ENCODE peak calls at places on chromosomes 11 and 22, in eight cellular contexts. One of them, this sample, is unnamed.

GRCh38 chr22:32127904-32128303 is 31.2 kb downstream of the C22orf42 start:
- DNase-seq in neuronal stem cell: no peak
- DNase-seq in stimulated activated CD8-positive, alpha-beta memory T cell treated with anti-CD3 and anti-CD28 coated beads, Interleukin-12 subunit alpha, Interleukin-12 subunit beta, amount 100 ng/mL, for 4 hours: no peak
- DNase-seq in NCI-H510A: no peak
- DNase-seq in activated CD4-positive, alpha-beta T cell treated with anti-CD3 and anti-CD28 coated beads for 1 hour: no peak
- DNase-seq in colonic mucosa: no peak
- DNase-seq in stimulated activated CD4-positive, alpha-beta T cell treated with anti-CD3 and anti-CD28 coated beads, TNF-alpha, amount 100 ng/mL, for 48 hours: no peak
- DNase-seq in activated naive CD4-positive, alpha-beta T cell treated with Interleukin-2 at 50 U/mL for 16 hours: no peak
- DNase-seq in this sample: no peak

GRCh38 chr11:8338138-8338537 is 74.5 kb upstream of the LMO1 start:
- DNase-seq in neuronal stem cell: no peak
- DNase-seq in stimulated activated CD8-positive, alpha-beta memory T cell treated with anti-CD3 and anti-CD28 coated beads, Interleukin-12 subunit alpha, Interleukin-12 subunit beta, amount 100 ng/mL, for 4 hours: no peak
- DNase-seq in NCI-H510A: peak; percentile 20
- DNase-seq in activated CD4-positive, alpha-beta T cell treated with anti-CD3 and anti-CD28 coated beads for 1 hour: no peak
- DNase-seq in colonic mucosa: peak; percentile 48
- DNase-seq in stimulated activated CD4-positive, alpha-beta T cell treated with anti-CD3 and anti-CD28 coated beads, TNF-alpha, amount 100 ng/mL, for 48 hours: peak; percentile 27
- DNase-seq in activated naive CD4-positive, alpha-beta T cell treated with Interleukin-2 at 50 U/mL for 16 hours: no peak
- DNase-seq in this sample: no peak

GRCh38 chr22:29206372-29207230 is 905 bp downstream of the EMID1 start:
- DNase-seq in neuronal stem cell: peak; percentile 63
- DNase-seq in stimulated activated CD8-positive, alpha-beta memory T cell treated with anti-CD3 and anti-CD28 coated beads, Interleukin-12 subunit alpha, Interleukin-12 subunit beta, amount 100 ng/mL, for 4 hours: no peak
- DNase-seq in NCI-H510A: no peak
- DNase-seq in activated CD4-positive, alpha-beta T cell treated with anti-CD3 and anti-CD28 coated beads for 1 hour: no peak
- DNase-seq in colonic mucosa: no peak
- DNase-seq in stimulated activated CD4-positive, alpha-beta T cell treated with anti-CD3 and anti-CD28 coated beads, TNF-alpha, amount 100 ng/mL, for 48 hours: no peak
- DNase-seq in activated naive CD4-positive, alpha-beta T cell treated with Interleukin-2 at 50 U/mL for 16 hours: no peak
- DNase-seq in this sample: no peak

GRCh38 chr11:326842-327580 is 6.4 kb upstream of the IFITM3 start:
- DNase-seq in neuronal stem cell: no peak
- DNase-seq in stimulated activated CD8-positive, alpha-beta memory T cell treated with anti-CD3 and anti-CD28 coated beads, Interleukin-12 subunit alpha, Interleukin-12 subunit beta, amount 100 ng/mL, for 4 hours: no peak
- DNase-seq in NCI-H510A: no peak
- DNase-seq in activated CD4-positive, alpha-beta T cell treated with anti-CD3 and anti-CD28 coated beads for 1 hour: no peak
- DNase-seq in colonic mucosa: peak; percentile 73
- DNase-seq in stimulated activated CD4-positive, alpha-beta T cell treated with anti-CD3 and anti-CD28 coated beads, TNF-alpha, amount 100 ng/mL, for 48 hours: peak; percentile 36
- DNase-seq in activated naive CD4-positive, alpha-beta T cell treated with Interleukin-2 at 50 U/mL for 16 hours: peak; percentile 47
- DNase-seq in this sample: no peak

GRCh38 chr11:6258571-6258998 is 1.1 kb upstream of the CCKBR start:
- DNase-seq in neuronal stem cell: peak; percentile 29
- DNase-seq in stimulated activated CD8-positive, alpha-beta memory T cell treated with anti-CD3 and anti-CD28 coated beads, Interleukin-12 subunit alpha, Interleukin-12 subunit beta, amount 100 ng/mL, for 4 hours: no peak
- DNase-seq in NCI-H510A: no peak
- DNase-seq in activated CD4-positive, alpha-beta T cell treated with anti-CD3 and anti-CD28 coated beads for 1 hour: no peak
- DNase-seq in colonic mucosa: no peak
- DNase-seq in stimulated activated CD4-positive, alpha-beta T cell treated with anti-CD3 and anti-CD28 coated beads, TNF-alpha, amount 100 ng/mL, for 48 hours: no peak
- DNase-seq in activated naive CD4-positive, alpha-beta T cell treated with Interleukin-2 at 50 U/mL for 16 hours: no peak
- DNase-seq in this sample: no peak

GRCh38 chr22:24681236-24681635 is 78.2 kb downstream of the GGT1 start:
- DNase-seq in neuronal stem cell: no peak
- DNase-seq in stimulated activated CD8-positive, alpha-beta memory T cell treated with anti-CD3 and anti-CD28 coated beads, Interleukin-12 subunit alpha, Interleukin-12 subunit beta, amount 100 ng/mL, for 4 hours: no peak
- DNase-seq in NCI-H510A: no peak
- DNase-seq in activated CD4-positive, alpha-beta T cell treated with anti-CD3 and anti-CD28 coated beads for 1 hour: no peak
- DNase-seq in colonic mucosa: no peak
- DNase-seq in stimulated activated CD4-positive, alpha-beta T cell treated with anti-CD3 and anti-CD28 coated beads, TNF-alpha, amount 100 ng/mL, for 48 hours: no peak
- DNase-seq in activated naive CD4-positive, alpha-beta T cell treated with Interleukin-2 at 50 U/mL for 16 hours: no peak
- DNase-seq in this sample: no peak

GRCh38 chr11:26599421-26599820 is 27.4 kb upstream of the MUC15 start:
- DNase-seq in neuronal stem cell: no peak
- DNase-seq in stimulated activated CD8-positive, alpha-beta memory T cell treated with anti-CD3 and anti-CD28 coated beads, Interleukin-12 subunit alpha, Interleukin-12 subunit beta, amount 100 ng/mL, for 4 hours: no peak
- DNase-seq in NCI-H510A: no peak
- DNase-seq in activated CD4-positive, alpha-beta T cell treated with anti-CD3 and anti-CD28 coated beads for 1 hour: no peak
- DNase-seq in colonic mucosa: no peak
- DNase-seq in stimulated activated CD4-positive, alpha-beta T cell treated with anti-CD3 and anti-CD28 coated beads, TNF-alpha, amount 100 ng/mL, for 48 hours: no peak
- DNase-seq in activated naive CD4-positive, alpha-beta T cell treated with Interleukin-2 at 50 U/mL for 16 hours: no peak
- DNase-seq in this sample: no peak

GRCh38 chr11:1276061-1276790 is 33.2 kb downstream of the TOLLIP start:
- DNase-seq in neuronal stem cell: no peak
- DNase-seq in stimulated activated CD8-positive, alpha-beta memory T cell treated with anti-CD3 and anti-CD28 coated beads, Interleukin-12 subunit alpha, Interleukin-12 subunit beta, amount 100 ng/mL, for 4 hours: no peak
- DNase-seq in NCI-H510A: no peak
- DNase-seq in activated CD4-positive, alpha-beta T cell treated with anti-CD3 and anti-CD28 coated beads for 1 hour: no peak
- DNase-seq in colonic mucosa: no peak
- DNase-seq in stimulated activated CD4-positive, alpha-beta T cell treated with anti-CD3 and anti-CD28 coated beads, TNF-alpha, amount 100 ng/mL, for 48 hours: no peak
- DNase-seq in activated naive CD4-positive, alpha-beta T cell treated with Interleukin-2 at 50 U/mL for 16 hours: no peak
- DNase-seq in this sample: no peak

GRCh38 chr11:122814401-122814800 is 23.9 kb upstream of the CRTAM start:
- DNase-seq in neuronal stem cell: no peak
- DNase-seq in stimulated activated CD8-positive, alpha-beta memory T cell treated with anti-CD3 and anti-CD28 coated beads, Interleukin-12 subunit alpha, Interleukin-12 subunit beta, amount 100 ng/mL, for 4 hours: no peak
- DNase-seq in NCI-H510A: no peak
- DNase-seq in activated CD4-positive, alpha-beta T cell treated with anti-CD3 and anti-CD28 coated beads for 1 hour: no peak
- DNase-seq in colonic mucosa: no peak
- DNase-seq in stimulated activated CD4-positive, alpha-beta T cell treated with anti-CD3 and anti-CD28 coated beads, TNF-alpha, amount 100 ng/mL, for 48 hours: no peak
- DNase-seq in activated naive CD4-positive, alpha-beta T cell treated with Interleukin-2 at 50 U/mL for 16 hours: no peak
- DNase-seq in this sample: no peak

GRCh38 chr22:27718186-27719032 is 83.1 kb downstream of the MN1 start:
- DNase-seq in neuronal stem cell: no peak
- DNase-seq in stimulated activated CD8-positive, alpha-beta memory T cell treated with anti-CD3 and anti-CD28 coated beads, Interleukin-12 subunit alpha, Interleukin-12 subunit beta, amount 100 ng/mL, for 4 hours: no peak
- DNase-seq in NCI-H510A: no peak
- DNase-seq in activated CD4-positive, alpha-beta T cell treated with anti-CD3 and anti-CD28 coated beads for 1 hour: no peak
- DNase-seq in colonic mucosa: peak; percentile 56
- DNase-seq in stimulated activated CD4-positive, alpha-beta T cell treated with anti-CD3 and anti-CD28 coated beads, TNF-alpha, amount 100 ng/mL, for 48 hours: no peak
- DNase-seq in activated naive CD4-positive, alpha-beta T cell treated with Interleukin-2 at 50 U/mL for 16 hours: no peak
- DNase-seq in this sample: no peak

GRCh38 chr11:45110562-45110961 is 35.9 kb upstream of the PRDM11 start:
- DNase-seq in neuronal stem cell: peak; percentile 81
- DNase-seq in stimulated activated CD8-positive, alpha-beta memory T cell treated with anti-CD3 and anti-CD28 coated beads, Interleukin-12 subunit alpha, Interleukin-12 subunit beta, amount 100 ng/mL, for 4 hours: no peak
- DNase-seq in NCI-H510A: no peak
- DNase-seq in activated CD4-positive, alpha-beta T cell treated with anti-CD3 and anti-CD28 coated beads for 1 hour: no peak
- DNase-seq in colonic mucosa: peak; percentile 59
- DNase-seq in stimulated activated CD4-positive, alpha-beta T cell treated with anti-CD3 and anti-CD28 coated beads, TNF-alpha, amount 100 ng/mL, for 48 hours: no peak
- DNase-seq in activated naive CD4-positive, alpha-beta T cell treated with Interleukin-2 at 50 U/mL for 16 hours: no peak
- DNase-seq in this sample: no peak

GRCh38 chr11:18705651-18706281 is 7.2 kb downstream of the TMEM86A start:
- DNase-seq in neuronal stem cell: no peak
- DNase-seq in stimulated activated CD8-positive, alpha-beta memory T cell treated with anti-CD3 and anti-CD28 coated beads, Interleukin-12 subunit alpha, Interleukin-12 subunit beta, amount 100 ng/mL, for 4 hours: no peak
- DNase-seq in NCI-H510A: no peak
- DNase-seq in activated CD4-positive, alpha-beta T cell treated with anti-CD3 and anti-CD28 coated beads for 1 hour: no peak
- DNase-seq in colonic mucosa: peak; percentile 41
- DNase-seq in stimulated activated CD4-positive, alpha-beta T cell treated with anti-CD3 and anti-CD28 coated beads, TNF-alpha, amount 100 ng/mL, for 48 hours: no peak
- DNase-seq in activated naive CD4-positive, alpha-beta T cell treated with Interleukin-2 at 50 U/mL for 16 hours: peak; percentile 28
- DNase-seq in this sample: no peak

GRCh38 chr11:94423467-94423866 is 22.2 kb upstream of the GPR83 start:
- DNase-seq in neuronal stem cell: no peak
- DNase-seq in stimulated activated CD8-positive, alpha-beta memory T cell treated with anti-CD3 and anti-CD28 coated beads, Interleukin-12 subunit alpha, Interleukin-12 subunit beta, amount 100 ng/mL, for 4 hours: no peak
- DNase-seq in NCI-H510A: no peak
- DNase-seq in activated CD4-positive, alpha-beta T cell treated with anti-CD3 and anti-CD28 coated beads for 1 hour: no peak
- DNase-seq in colonic mucosa: no peak
- DNase-seq in stimulated activated CD4-positive, alpha-beta T cell treated with anti-CD3 and anti-CD28 coated beads, TNF-alpha, amount 100 ng/mL, for 48 hours: no peak
- DNase-seq in activated naive CD4-positive, alpha-beta T cell treated with Interleukin-2 at 50 U/mL for 16 hours: no peak
- DNase-seq in this sample: no peak

GRCh38 chr11:95688501-95689222 is 100.9 kb downstream of the FAM76B start:
- DNase-seq in neuronal stem cell: no peak
- DNase-seq in stimulated activated CD8-positive, alpha-beta memory T cell treated with anti-CD3 and anti-CD28 coated beads, Interleukin-12 subunit alpha, Interleukin-12 subunit beta, amount 100 ng/mL, for 4 hours: no peak
- DNase-seq in NCI-H510A: no peak
- DNase-seq in activated CD4-positive, alpha-beta T cell treated with anti-CD3 and anti-CD28 coated beads for 1 hour: no peak
- DNase-seq in colonic mucosa: no peak
- DNase-seq in stimulated activated CD4-positive, alpha-beta T cell treated with anti-CD3 and anti-CD28 coated beads, TNF-alpha, amount 100 ng/mL, for 48 hours: no peak
- DNase-seq in activated naive CD4-positive, alpha-beta T cell treated with Interleukin-2 at 50 U/mL for 16 hours: no peak
- DNase-seq in this sample: no peak

GRCh38 chr11:80899381-80899780 is 1458.6 kb upstream of the TENM4 start:
- DNase-seq in neuronal stem cell: no peak
- DNase-seq in stimulated activated CD8-positive, alpha-beta memory T cell treated with anti-CD3 and anti-CD28 coated beads, Interleukin-12 subunit alpha, Interleukin-12 subunit beta, amount 100 ng/mL, for 4 hours: no peak
- DNase-seq in NCI-H510A: no peak
- DNase-seq in activated CD4-positive, alpha-beta T cell treated with anti-CD3 and anti-CD28 coated beads for 1 hour: no peak
- DNase-seq in colonic mucosa: no peak
- DNase-seq in stimulated activated CD4-positive, alpha-beta T cell treated with anti-CD3 and anti-CD28 coated beads, TNF-alpha, amount 100 ng/mL, for 48 hours: no peak
- DNase-seq in activated naive CD4-positive, alpha-beta T cell treated with Interleukin-2 at 50 U/mL for 16 hours: no peak
- DNase-seq in this sample: no peak

GRCh38 chr11:89498845-89499448 is 7.8 kb upstream of the NOX4 start:
- DNase-seq in neuronal stem cell: no peak
- DNase-seq in stimulated activated CD8-positive, alpha-beta memory T cell treated with anti-CD3 and anti-CD28 coated beads, Interleukin-12 subunit alpha, Interleukin-12 subunit beta, amount 100 ng/mL, for 4 hours: no peak
- DNase-seq in NCI-H510A: no peak
- DNase-seq in activated CD4-positive, alpha-beta T cell treated with anti-CD3 and anti-CD28 coated beads for 1 hour: no peak
- DNase-seq in colonic mucosa: no peak
- DNase-seq in stimulated activated CD4-positive, alpha-beta T cell treated with anti-CD3 and anti-CD28 coated beads, TNF-alpha, amount 100 ng/mL, for 48 hours: no peak
- DNase-seq in activated naive CD4-positive, alpha-beta T cell treated with Interleukin-2 at 50 U/mL for 16 hours: no peak
- DNase-seq in this sample: no peak

GRCh38 chr22:23137905-23138520 is 3.8 kb downstream of the RSPH14 start:
- DNase-seq in neuronal stem cell: no peak
- DNase-seq in stimulated activated CD8-positive, alpha-beta memory T cell treated with anti-CD3 and anti-CD28 coated beads, Interleukin-12 subunit alpha, Interleukin-12 subunit beta, amount 100 ng/mL, for 4 hours: peak; percentile 37
- DNase-seq in NCI-H510A: no peak
- DNase-seq in activated CD4-positive, alpha-beta T cell treated with anti-CD3 and anti-CD28 coated beads for 1 hour: no peak
- DNase-seq in colonic mucosa: no peak
- DNase-seq in stimulated activated CD4-positive, alpha-beta T cell treated with anti-CD3 and anti-CD28 coated beads, TNF-alpha, amount 100 ng/mL, for 48 hours: no peak
- DNase-seq in activated naive CD4-positive, alpha-beta T cell treated with Interleukin-2 at 50 U/mL for 16 hours: peak; percentile 20
- DNase-seq in this sample: no peak

GRCh38 chr11:117875397-117876048 is 935 bp downstream of the FXYD6 start:
- DNase-seq in neuronal stem cell: no peak
- DNase-seq in stimulated activated CD8-positive, alpha-beta memory T cell treated with anti-CD3 and anti-CD28 coated beads, Interleukin-12 subunit alpha, Interleukin-12 subunit beta, amount 100 ng/mL, for 4 hours: no peak
- DNase-seq in NCI-H510A: no peak
- DNase-seq in activated CD4-positive, alpha-beta T cell treated with anti-CD3 and anti-CD28 coated beads for 1 hour: no peak
- DNase-seq in colonic mucosa: no peak
- DNase-seq in stimulated activated CD4-positive, alpha-beta T cell treated with anti-CD3 and anti-CD28 coated beads, TNF-alpha, amount 100 ng/mL, for 48 hours: no peak
- DNase-seq in activated naive CD4-positive, alpha-beta T cell treated with Interleukin-2 at 50 U/mL for 16 hours: peak; percentile 16
- DNase-seq in this sample: no peak

GRCh38 chr11:13962198-13962561 is 343 bp upstream of the SPON1 start:
- DNase-seq in neuronal stem cell: no peak
- DNase-seq in stimulated activated CD8-positive, alpha-beta memory T cell treated with anti-CD3 and anti-CD28 coated beads, Interleukin-12 subunit alpha, Interleukin-12 subunit beta, amount 100 ng/mL, for 4 hours: no peak
- DNase-seq in NCI-H510A: no peak
- DNase-seq in activated CD4-positive, alpha-beta T cell treated with anti-CD3 and anti-CD28 coated beads for 1 hour: no peak
- DNase-seq in colonic mucosa: no peak
- DNase-seq in stimulated activated CD4-positive, alpha-beta T cell treated with anti-CD3 and anti-CD28 coated beads, TNF-alpha, amount 100 ng/mL, for 48 hours: no peak
- DNase-seq in activated naive CD4-positive, alpha-beta T cell treated with Interleukin-2 at 50 U/mL for 16 hours: no peak
- DNase-seq in this sample: no peak

GRCh38 chr11:112795142-112795815 is 165.9 kb upstream of the NCAM1 start:
- DNase-seq in neuronal stem cell: no peak
- DNase-seq in stimulated activated CD8-positive, alpha-beta memory T cell treated with anti-CD3 and anti-CD28 coated beads, Interleukin-12 subunit alpha, Interleukin-12 subunit beta, amount 100 ng/mL, for 4 hours: no peak
- DNase-seq in NCI-H510A: no peak
- DNase-seq in activated CD4-positive, alpha-beta T cell treated with anti-CD3 and anti-CD28 coated beads for 1 hour: no peak
- DNase-seq in colonic mucosa: peak; percentile 34
- DNase-seq in stimulated activated CD4-positive, alpha-beta T cell treated with anti-CD3 and anti-CD28 coated beads, TNF-alpha, amount 100 ng/mL, for 48 hours: no peak
- DNase-seq in activated naive CD4-positive, alpha-beta T cell treated with Interleukin-2 at 50 U/mL for 16 hours: peak; percentile 4
- DNase-seq in this sample: no peak

GRCh38 chr11:83349371-83349770 is 63.2 kb upstream of the CCDC90B start:
- DNase-seq in neuronal stem cell: no peak
- DNase-seq in stimulated activated CD8-positive, alpha-beta memory T cell treated with anti-CD3 and anti-CD28 coated beads, Interleukin-12 subunit alpha, Interleukin-12 subunit beta, amount 100 ng/mL, for 4 hours: no peak
- DNase-seq in NCI-H510A: no peak
- DNase-seq in activated CD4-positive, alpha-beta T cell treated with anti-CD3 and anti-CD28 coated beads for 1 hour: no peak
- DNase-seq in colonic mucosa: no peak
- DNase-seq in stimulated activated CD4-positive, alpha-beta T cell treated with anti-CD3 and anti-CD28 coated beads, TNF-alpha, amount 100 ng/mL, for 48 hours: no peak
- DNase-seq in activated naive CD4-positive, alpha-beta T cell treated with Interleukin-2 at 50 U/mL for 16 hours: no peak
- DNase-seq in this sample: no peak

GRCh38 chr11:120863359-120863758 is 160.5 kb upstream of the TBCEL start:
- DNase-seq in neuronal stem cell: no peak
- DNase-seq in stimulated activated CD8-positive, alpha-beta memory T cell treated with anti-CD3 and anti-CD28 coated beads, Interleukin-12 subunit alpha, Interleukin-12 subunit beta, amount 100 ng/mL, for 4 hours: no peak
- DNase-seq in NCI-H510A: no peak
- DNase-seq in activated CD4-positive, alpha-beta T cell treated with anti-CD3 and anti-CD28 coated beads for 1 hour: no peak
- DNase-seq in colonic mucosa: no peak
- DNase-seq in stimulated activated CD4-positive, alpha-beta T cell treated with anti-CD3 and anti-CD28 coated beads, TNF-alpha, amount 100 ng/mL, for 48 hours: no peak
- DNase-seq in activated naive CD4-positive, alpha-beta T cell treated with Interleukin-2 at 50 U/mL for 16 hours: no peak
- DNase-seq in this sample: no peak

GRCh38 chr11:133793271-133793848 is 52.0 kb downstream of the SPATA19 start:
- DNase-seq in neuronal stem cell: no peak
- DNase-seq in stimulated activated CD8-positive, alpha-beta memory T cell treated with anti-CD3 and anti-CD28 coated beads, Interleukin-12 subunit alpha, Interleukin-12 subunit beta, amount 100 ng/mL, for 4 hours: no peak
- DNase-seq in NCI-H510A: no peak
- DNase-seq in activated CD4-positive, alpha-beta T cell treated with anti-CD3 and anti-CD28 coated beads for 1 hour: no peak
- DNase-seq in colonic mucosa: no peak
- DNase-seq in stimulated activated CD4-positive, alpha-beta T cell treated with anti-CD3 and anti-CD28 coated beads, TNF-alpha, amount 100 ng/mL, for 48 hours: no peak
- DNase-seq in activated naive CD4-positive, alpha-beta T cell treated with Interleukin-2 at 50 U/mL for 16 hours: no peak
- DNase-seq in this sample: no peak

GRCh38 chr11:103936059-103936458 is 100.4 kb upstream of the DDI1 start:
- DNase-seq in neuronal stem cell: no peak
- DNase-seq in stimulated activated CD8-positive, alpha-beta memory T cell treated with anti-CD3 and anti-CD28 coated beads, Interleukin-12 subunit alpha, Interleukin-12 subunit beta, amount 100 ng/mL, for 4 hours: no peak
- DNase-seq in NCI-H510A: no peak
- DNase-seq in activated CD4-positive, alpha-beta T cell treated with anti-CD3 and anti-CD28 coated beads for 1 hour: no peak
- DNase-seq in colonic mucosa: no peak
- DNase-seq in stimulated activated CD4-positive, alpha-beta T cell treated with anti-CD3 and anti-CD28 coated beads, TNF-alpha, amount 100 ng/mL, for 48 hours: no peak
- DNase-seq in activated naive CD4-positive, alpha-beta T cell treated with Interleukin-2 at 50 U/mL for 16 hours: no peak
- DNase-seq in this sample: no peak

GRCh38 chr11:132784441-132784840 is 747.9 kb downstream of the OPCML start:
- DNase-seq in neuronal stem cell: no peak
- DNase-seq in stimulated activated CD8-positive, alpha-beta memory T cell treated with anti-CD3 and anti-CD28 coated beads, Interleukin-12 subunit alpha, Interleukin-12 subunit beta, amount 100 ng/mL, for 4 hours: no peak
- DNase-seq in NCI-H510A: no peak
- DNase-seq in activated CD4-positive, alpha-beta T cell treated with anti-CD3 and anti-CD28 coated beads for 1 hour: no peak
- DNase-seq in colonic mucosa: no peak
- DNase-seq in stimulated activated CD4-positive, alpha-beta T cell treated with anti-CD3 and anti-CD28 coated beads, TNF-alpha, amount 100 ng/mL, for 48 hours: no peak
- DNase-seq in activated naive CD4-positive, alpha-beta T cell treated with Interleukin-2 at 50 U/mL for 16 hours: no peak
- DNase-seq in this sample: no peak

GRCh38 chr22:37145415-37146385 is 4.0 kb downstream of the IL2RB start:
- DNase-seq in neuronal stem cell: no peak
- DNase-seq in stimulated activated CD8-positive, alpha-beta memory T cell treated with anti-CD3 and anti-CD28 coated beads, Interleukin-12 subunit alpha, Interleukin-12 subunit beta, amount 100 ng/mL, for 4 hours: no peak
- DNase-seq in NCI-H510A: no peak
- DNase-seq in activated CD4-positive, alpha-beta T cell treated with anti-CD3 and anti-CD28 coated beads for 1 hour: no peak
- DNase-seq in colonic mucosa: no peak
- DNase-seq in stimulated activated CD4-positive, alpha-beta T cell treated with anti-CD3 and anti-CD28 coated beads, TNF-alpha, amount 100 ng/mL, for 48 hours: no peak
- DNase-seq in activated naive CD4-positive, alpha-beta T cell treated with Interleukin-2 at 50 U/mL for 16 hours: no peak
- DNase-seq in this sample: no peak

GRCh38 chr11:28858076-28858475 is 749.9 kb downstream of the METTL15 start:
- DNase-seq in neuronal stem cell: no peak
- DNase-seq in stimulated activated CD8-positive, alpha-beta memory T cell treated with anti-CD3 and anti-CD28 coated beads, Interleukin-12 subunit alpha, Interleukin-12 subunit beta, amount 100 ng/mL, for 4 hours: no peak
- DNase-seq in NCI-H510A: no peak
- DNase-seq in activated CD4-positive, alpha-beta T cell treated with anti-CD3 and anti-CD28 coated beads for 1 hour: no peak
- DNase-seq in colonic mucosa: no peak
- DNase-seq in stimulated activated CD4-positive, alpha-beta T cell treated with anti-CD3 and anti-CD28 coated beads, TNF-alpha, amount 100 ng/mL, for 48 hours: no peak
- DNase-seq in activated naive CD4-positive, alpha-beta T cell treated with Interleukin-2 at 50 U/mL for 16 hours: no peak
- DNase-seq in this sample: no peak

GRCh38 chr11:69947059-69947771 is 128.0 kb upstream of the FGF3 start:
- DNase-seq in neuronal stem cell: no peak
- DNase-seq in stimulated activated CD8-positive, alpha-beta memory T cell treated with anti-CD3 and anti-CD28 coated beads, Interleukin-12 subunit alpha, Interleukin-12 subunit beta, amount 100 ng/mL, for 4 hours: no peak
- DNase-seq in NCI-H510A: no peak
- DNase-seq in activated CD4-positive, alpha-beta T cell treated with anti-CD3 and anti-CD28 coated beads for 1 hour: no peak
- DNase-seq in colonic mucosa: no peak
- DNase-seq in stimulated activated CD4-positive, alpha-beta T cell treated with anti-CD3 and anti-CD28 coated beads, TNF-alpha, amount 100 ng/mL, for 48 hours: no peak
- DNase-seq in activated naive CD4-positive, alpha-beta T cell treated with Interleukin-2 at 50 U/mL for 16 hours: no peak
- DNase-seq in this sample: no peak

GRCh38 chr11:15208570-15209222 is 94.0 kb downstream of the INSC start:
- DNase-seq in neuronal stem cell: peak; percentile 80
- DNase-seq in stimulated activated CD8-positive, alpha-beta memory T cell treated with anti-CD3 and anti-CD28 coated beads, Interleukin-12 subunit alpha, Interleukin-12 subunit beta, amount 100 ng/mL, for 4 hours: peak; percentile 34
- DNase-seq in NCI-H510A: no peak
- DNase-seq in activated CD4-positive, alpha-beta T cell treated with anti-CD3 and anti-CD28 coated beads for 1 hour: peak; percentile 52
- DNase-seq in colonic mucosa: peak; percentile 78
- DNase-seq in stimulated activated CD4-positive, alpha-beta T cell treated with anti-CD3 and anti-CD28 coated beads, TNF-alpha, amount 100 ng/mL, for 48 hours: peak; percentile 75
- DNase-seq in activated naive CD4-positive, alpha-beta T cell treated with Interleukin-2 at 50 U/mL for 16 hours: peak; percentile 64
- DNase-seq in this sample: peak; percentile 20

This sample was measured in cortex of kidney.